ENCODE peak calls at places on chromosomes 7 and 10, in eight cellular contexts. S, X, I, G, A, B, K and H are unnamed samples.

GRCh38 chr10:69988094-69988493 is 64.6 kb upstream of the MACROH2A2 start:
- DNase-seq in S (no peak), X (no peak), I (no peak), G (no peak), A (no peak), B (no peak), K (no peak), H (no peak)

GRCh38 chr7:70319057-70319456 is 720.8 kb downstream of the AUTS2 start:
- DNase-seq in S (no peak), X (no peak), I (no peak), G (no peak), A (no peak), B (no peak), K (no peak), H (peak)

GRCh38 chr7:107045980-107046379 is 1.5 kb downstream of the PRKAR2B start:
- DNase-seq in S (no peak), X (no peak), I (no peak), G (peak), A (no peak), B (peak), K (no peak), H (peak)

GRCh38 chr7:135508853-135509588 is 881 bp downstream of the CNOT4 start:
- DNase-seq in S (no peak), X (peak), I (peak), G (peak), A (peak), B (peak), K (no peak), H (peak)

GRCh38 chr10:79007843-79008319 is 60.9 kb upstream of the ZMIZ1 start:
- DNase-seq in S (no peak), X (peak), I (no peak), G (peak), A (no peak), B (peak), K (no peak), H (peak)

GRCh38 chr7:155813125-155813524 is 862 bp upstream of the SHH start:
- DNase-seq in S (no peak), X (no peak), I (no peak), G (no peak), A (peak), B (no peak), K (no peak), H (no peak)

GRCh38 chr7:122528879-122529481 is 169.9 kb downstream of the RNF133 start:
- DNase-seq in S (peak), X (no peak), I (peak), G (peak), A (peak), B (peak), K (no peak), H (peak)

GRCh38 chr10:62422068-62422590 is 48.0 kb downstream of the ZNF365 start:
- DNase-seq in S (no peak), X (no peak), I (no peak), G (peak), A (no peak), B (peak), K (no peak), H (peak)

GRCh38 chr10:98963608-98964007 is 272.0 kb downstream of the HPSE2 start:
- DNase-seq in S (no peak), X (no peak), I (no peak), G (no peak), A (no peak), B (peak), K (no peak), H (peak)

GRCh38 chr7:98240961-98241673 is 10.9 kb downstream of the TECPR1 start:
- DNase-seq in S (peak), X (peak), I (peak), G (peak), A (peak), B (peak), K (no peak), H (peak)

GRCh38 chr7:27514861-27515260 is 147.8 kb downstream of the HIBADH start:
- DNase-seq in S (no peak), X (no peak), I (no peak), G (no peak), A (no peak), B (no peak), K (no peak), H (no peak)

GRCh38 chr7:153696242-153696641 is 356.0 kb upstream of the DPP6 start:
- DNase-seq in S (no peak), X (no peak), I (no peak), G (no peak), A (no peak), B (no peak), K (no peak), H (no peak)

GRCh38 chr10:132489053-132489703 is 48.4 kb upstream of the INPP5A start:
- DNase-seq in S (no peak), X (no peak), I (no peak), G (no peak), A (no peak), B (no peak), K (peak), H (peak)

GRCh38 chr7:2103071-2103898 is 129.5 kb downstream of the MAD1L1 start:
- DNase-seq in S (no peak), X (peak), I (no peak), G (no peak), A (no peak), B (no peak), K (no peak), H (no peak)

GRCh38 chr7:26533163-26533562 is 241.5 kb downstream of the SNX10 start:
- DNase-seq in S (no peak), X (no peak), I (no peak), G (no peak), A (no peak), B (no peak), K (no peak), H (no peak)

GRCh38 chr10:129898701-129899563 is 65.1 kb downstream of the EBF3 start:
- DNase-seq in S (no peak), X (peak), I (no peak), G (no peak), A (no peak), B (no peak), K (no peak), H (no peak)

GRCh38 chr10:73731588-73732375 is 12.4 kb upstream of the SEC24C start:
- DNase-seq in S (no peak), X (no peak), I (no peak), G (no peak), A (no peak), B (no peak), K (no peak), H (no peak)
- H3K4me3 ChIP-seq in S (no peak), X (no peak), I (no peak), G (peak), A (peak), B (peak), K (peak), H (peak)

DNA sequence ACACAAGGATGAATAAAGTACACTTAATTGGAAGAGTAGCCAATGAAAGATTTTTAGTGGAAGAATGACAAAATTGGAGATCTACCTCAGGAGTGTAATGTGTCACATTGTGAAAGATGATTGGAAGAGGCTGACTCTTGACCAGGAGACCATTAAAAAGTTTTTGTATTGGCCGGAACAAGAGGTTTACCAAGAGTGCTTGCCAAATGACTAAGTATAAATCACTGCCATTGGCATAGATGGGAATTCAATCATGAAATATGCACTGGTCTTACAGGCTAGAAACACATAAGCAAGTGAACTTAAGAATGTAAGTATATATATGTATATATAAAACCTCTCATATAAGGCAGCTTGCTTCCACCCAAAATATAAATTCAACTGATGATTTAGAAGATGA is 58.7 kb upstream of the TFEC start:
- DNase-seq in S (no peak), X (no peak), I (no peak), G (no peak), A (no peak), B (no peak), K (no peak), H (peak)
- H3K4me3 ChIP-seq in S (no peak), X (no peak), I (no peak), G (no peak), A (no peak), B (no peak), K (no peak), H (no peak)

GRCh38 chr10:88833722-88834121 is 17.9 kb downstream of the ANKRD22 start:
- DNase-seq in S (no peak), X (no peak), I (no peak), G (no peak), A (no peak), B (no peak), K (no peak), H (no peak)

GRCh38 chr10:88833156-88833555 is 18.5 kb downstream of the ANKRD22 start:
- DNase-seq in S (no peak), X (no peak), I (no peak), G (no peak), A (no peak), B (no peak), K (no peak), H (no peak)

GRCh38 chr10:88835910-88836221 is 15.8 kb downstream of the ANKRD22 start:
- DNase-seq in S (no peak), X (no peak), I (no peak), G (no peak), A (no peak), B (no peak), K (no peak), H (no peak)

GRCh38 chr10:88832376-88832775 is 19.3 kb downstream of the ANKRD22 start:
- DNase-seq in S (no peak), X (no peak), I (no peak), G (no peak), A (no peak), B (no peak), K (no peak), H (no peak)

DNA sequence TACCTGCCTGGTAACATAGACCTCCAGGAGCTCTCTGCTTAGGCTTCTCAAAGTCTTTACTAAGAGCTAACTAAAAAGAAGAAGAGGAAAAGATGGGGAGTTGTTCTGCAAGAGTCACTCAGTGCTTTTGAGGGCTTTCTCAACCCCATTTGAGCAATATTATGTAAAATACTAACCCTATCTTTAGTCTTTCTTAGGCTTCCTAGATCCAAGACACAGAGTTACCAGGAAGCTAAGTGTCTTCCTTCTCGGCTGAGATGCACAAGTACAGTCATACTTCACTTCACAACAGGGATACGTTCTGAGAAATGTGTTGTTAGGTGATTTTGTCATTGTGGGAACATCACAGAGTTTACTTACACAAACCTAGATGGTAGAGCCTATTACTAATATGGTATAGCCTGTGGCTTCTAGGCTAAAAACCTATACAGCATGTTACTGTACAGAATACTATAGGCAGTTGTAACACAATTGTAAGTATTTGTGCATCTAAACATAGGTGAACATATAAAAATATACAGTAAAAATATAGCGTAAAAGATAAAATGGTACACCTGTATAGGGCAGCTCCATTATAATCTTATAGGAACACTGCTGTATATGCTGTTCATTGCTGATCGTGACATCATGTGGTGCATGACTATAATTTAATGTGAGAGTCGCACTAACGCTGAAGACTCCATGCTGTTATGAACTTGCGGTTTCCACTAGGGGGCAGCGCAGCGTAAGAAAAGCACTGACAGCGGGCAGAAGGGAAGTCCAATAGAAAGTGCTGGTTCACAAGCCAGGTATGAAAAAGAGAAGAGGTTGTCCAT is 16.3 kb downstream of the ANKRD22 start:
- DNase-seq in S (peak), X (peak), I (peak), G (peak), A (peak), B (peak), K (peak), H (peak)
- H3K4me3 ChIP-seq in S (no peak), X (no peak), I (no peak), G (no peak), A (no peak), B (no peak), K (no peak), H (no peak)

GRCh38 chr10:67837519-67838314 is at the start of gene DNAJC12:
- DNase-seq in S (no peak), X (peak), I (peak), G (peak), A (peak), B (peak), K (no peak), H (peak)
- H3K4me3 ChIP-seq in S (peak), X (peak), I (peak), G (peak), A (peak), B (peak), K (peak), H (no peak)

GRCh38 chr10:86758231-86759072 is 2.0 kb downstream of the BMPR1A start:
- DNase-seq in S (no peak), X (no peak), I (no peak), G (peak), A (no peak), B (peak), K (no peak), H (peak)
- H3K4me3 ChIP-seq in S (peak), X (peak), I (peak), G (peak), A (no peak), B (peak), K (peak), H (peak)

DNA sequence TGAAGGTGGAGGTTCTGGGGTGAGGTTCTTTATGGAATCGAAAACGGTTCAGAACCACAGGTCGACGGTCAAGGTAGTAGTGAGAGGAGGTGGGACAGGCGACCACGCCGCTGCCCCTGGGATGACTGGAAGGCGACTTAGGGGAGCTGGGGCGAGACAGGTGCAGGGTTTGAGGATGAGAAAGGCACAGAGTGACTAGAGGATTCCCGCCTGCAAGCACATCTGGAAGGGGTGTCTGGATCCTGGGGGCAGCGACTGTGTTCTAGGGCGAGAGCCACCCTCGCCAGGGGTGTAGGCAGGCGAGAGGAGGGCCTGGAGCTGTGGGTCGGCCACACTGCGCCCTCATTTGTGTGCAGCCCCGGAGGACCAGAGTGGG is 468 bp upstream of the IRF5 start:
- DNase-seq in S (no peak), X (no peak), I (no peak), G (no peak), A (no peak), B (no peak), K (peak), H (no peak)
- H3K4me3 ChIP-seq in S (peak), X (peak), I (peak), G (no peak), A (peak), B (no peak), K (peak), H (no peak)

DNA sequence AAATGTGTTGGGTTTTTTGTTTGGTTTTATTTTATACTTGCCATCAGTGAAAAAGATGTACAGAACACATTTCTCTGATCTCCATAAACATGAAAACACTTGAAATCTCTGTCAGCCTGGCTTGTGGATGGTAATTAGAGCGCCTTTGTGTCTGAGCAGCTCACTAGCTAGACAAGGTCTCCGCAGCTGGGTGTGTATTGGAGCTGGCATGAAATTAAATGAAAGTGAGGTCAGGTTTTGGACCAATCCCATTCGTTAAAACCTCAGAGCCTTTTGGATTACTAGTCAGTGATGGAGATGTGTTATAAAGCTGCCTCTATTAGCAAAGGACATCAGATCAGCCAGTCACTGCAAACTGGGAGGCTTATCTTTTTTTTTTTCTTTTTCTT is 2.7 kb downstream of the FRAT1 start:
- DNase-seq in S (no peak), X (no peak), I (peak), G (no peak), A (no peak), B (no peak), K (no peak), H (no peak)
- H3K4me3 ChIP-seq in S (no peak), X (no peak), I (peak), G (no peak), A (no peak), B (no peak), K (peak), H (no peak)